ENCODE peak calls at places on chromosome 20, in four cellular contexts. One of them, this sample, is unnamed.
A peak's percentile ranks its signal among the peaks of the same experiment; 100 is the strongest.

GRCh38 chr20:51985013-51985415 is 182.7 kb upstream of the SALL4 start:
- DNase-seq in BJ: peak; percentile 99
- DNase-seq in fibroblast of mammary gland: peak; percentile 96
- DNase-seq in cardiac fibroblast: peak; percentile 97
- DNase-seq in this sample: peak; percentile 90

GRCh38 chr20:53599378-53599777 is 5.7 kb upstream of the ZNF217 start:
- DNase-seq in BJ: no peak
- DNase-seq in fibroblast of mammary gland: no peak
- DNase-seq in cardiac fibroblast: no peak
- DNase-seq in this sample: no peak

GRCh38 chr20:52105573-52106422 is 85.8 kb downstream of the ZFP64 start:
- DNase-seq in BJ: no peak
- DNase-seq in fibroblast of mammary gland: peak; percentile 49
- DNase-seq in cardiac fibroblast: peak; percentile 27
- DNase-seq in this sample: peak; percentile 38

GRCh38 chr20:47031821-47032220 is 137.2 kb downstream of the EYA2 start:
- DNase-seq in BJ: no peak
- DNase-seq in fibroblast of mammary gland: no peak
- DNase-seq in cardiac fibroblast: no peak
- DNase-seq in this sample: no peak

GRCh38 chr20:819680-820327 is 13.7 kb upstream of the FAM110A start:
- DNase-seq in BJ: no peak
- DNase-seq in fibroblast of mammary gland: no peak
- DNase-seq in cardiac fibroblast: no peak
- DNase-seq in this sample: no peak

GRCh38 chr20:40230486-40230885 is 458.6 kb downstream of the MAFB start:
- DNase-seq in BJ: no peak
- DNase-seq in fibroblast of mammary gland: no peak
- DNase-seq in cardiac fibroblast: no peak
- DNase-seq in this sample: no peak

GRCh38 chr20:57130160-57130772 is 136.2 kb downstream of the BMP7 start:
- DNase-seq in BJ: no peak
- DNase-seq in fibroblast of mammary gland: no peak
- DNase-seq in cardiac fibroblast: no peak
- DNase-seq in this sample: no peak

GRCh38 chr20:47347661-47348462 is 8.6 kb downstream of the ZMYND8 start:
- DNase-seq in BJ: no peak
- DNase-seq in fibroblast of mammary gland: no peak
- DNase-seq in cardiac fibroblast: no peak
- DNase-seq in this sample: no peak

GRCh38 chr20:47205577-47206123 is 150.8 kb downstream of the ZMYND8 start:
- DNase-seq in BJ: no peak
- DNase-seq in fibroblast of mammary gland: peak; percentile 86
- DNase-seq in cardiac fibroblast: peak; percentile 90
- DNase-seq in this sample: peak; percentile 93

GRCh38 chr20:61896058-61896961 is 169.4 kb downstream of the TAF4 start:
- DNase-seq in BJ: no peak
- DNase-seq in fibroblast of mammary gland: peak; percentile 37
- DNase-seq in cardiac fibroblast: peak; percentile 43
- DNase-seq in this sample: peak; percentile 71

GRCh38 chr20:420721-421574 is 12.8 kb downstream of the RBCK1 start:
- DNase-seq in BJ: no peak
- DNase-seq in fibroblast of mammary gland: no peak
- DNase-seq in cardiac fibroblast: no peak
- DNase-seq in this sample: no peak

GRCh38 chr20:21396045-21396893 is 1.1 kb downstream of the NKX2-4 start:
- DNase-seq in BJ: no peak
- DNase-seq in fibroblast of mammary gland: no peak
- DNase-seq in cardiac fibroblast: no peak
- DNase-seq in this sample: no peak

GRCh38 chr20:10060223-10060622 is 25.4 kb downstream of the ANKEF1 start:
- DNase-seq in BJ: no peak
- DNase-seq in fibroblast of mammary gland: no peak
- DNase-seq in cardiac fibroblast: no peak
- DNase-seq in this sample: no peak

GRCh38 chr20:43138061-43138860 is 51.4 kb downstream of the PTPRT start:
- DNase-seq in BJ: no peak
- DNase-seq in fibroblast of mammary gland: no peak
- DNase-seq in cardiac fibroblast: no peak
- DNase-seq in this sample: no peak

GRCh38 chr20:7712661-7713060 is 227.6 kb downstream of the HAO1 start:
- DNase-seq in BJ: no peak
- DNase-seq in fibroblast of mammary gland: no peak
- DNase-seq in cardiac fibroblast: no peak
- DNase-seq in this sample: no peak

GRCh38 chr20:24492698-24493097 is 23.3 kb downstream of the SYNDIG1 start:
- DNase-seq in BJ: no peak
- DNase-seq in fibroblast of mammary gland: no peak
- DNase-seq in cardiac fibroblast: no peak
- DNase-seq in this sample: no peak

GRCh38 chr20:47727170-47727880 is 58.0 kb downstream of the SULF2 start:
- DNase-seq in BJ: no peak
- DNase-seq in fibroblast of mammary gland: no peak
- DNase-seq in cardiac fibroblast: no peak
- DNase-seq in this sample: no peak

GRCh38 chr20:41275181-41275793 is 42.2 kb downstream of the ZHX3 start:
- DNase-seq in BJ: no peak
- DNase-seq in fibroblast of mammary gland: peak; percentile 81
- DNase-seq in cardiac fibroblast: no peak
- DNase-seq in this sample: peak; percentile 87

GRCh38 chr20:23753194-23753548 is 2.4 kb upstream of the CST1 start:
- DNase-seq in BJ: no peak
- DNase-seq in fibroblast of mammary gland: no peak
- DNase-seq in cardiac fibroblast: no peak
- DNase-seq in this sample: no peak

GRCh38 chr20:5806457-5807263 is 56.5 kb downstream of the SHLD1 start:
- DNase-seq in BJ: no peak
- DNase-seq in fibroblast of mammary gland: peak; percentile 15
- DNase-seq in cardiac fibroblast: no peak
- DNase-seq in this sample: no peak

GRCh38 chr20:47273591-47274235 is 82.8 kb downstream of the ZMYND8 start:
- DNase-seq in BJ: no peak
- DNase-seq in fibroblast of mammary gland: peak; percentile 38
- DNase-seq in cardiac fibroblast: peak; percentile 52
- DNase-seq in this sample: no peak

GRCh38 chr20:51393566-51393965 is 149.0 kb downstream of the NFATC2 start:
- DNase-seq in BJ: no peak
- DNase-seq in fibroblast of mammary gland: no peak
- DNase-seq in cardiac fibroblast: no peak
- DNase-seq in this sample: no peak

DNA sequence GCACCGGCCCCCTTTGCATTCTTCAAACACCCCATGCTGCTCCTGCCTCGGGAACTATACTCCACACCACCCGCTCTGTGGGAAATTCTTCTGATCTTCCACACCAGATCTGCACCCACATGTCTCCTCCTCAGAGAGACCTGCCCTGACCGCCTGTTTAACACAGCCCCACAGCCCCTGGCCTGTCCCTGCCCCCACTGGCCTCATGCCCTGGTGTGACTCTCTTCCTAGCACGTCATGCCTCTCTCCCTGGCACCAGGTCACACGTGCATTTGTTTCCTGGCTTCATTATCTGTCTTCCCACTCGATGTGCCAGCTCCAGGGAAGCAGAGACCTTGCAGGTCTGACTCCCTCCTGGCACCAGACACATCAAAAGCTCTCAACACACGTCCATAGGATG is 79.6 kb downstream of the ANKRD60 start:
- DNase-seq in BJ: no peak
- DNase-seq in fibroblast of mammary gland: no peak
- DNase-seq in cardiac fibroblast: no peak
- DNase-seq in this sample: no peak
- H3K4me3 ChIP-seq in BJ: no peak overlapping the region
- H3K4me3 ChIP-seq in fibroblast of mammary gland: no peak overlapping the region
- H3K4me3 ChIP-seq in cardiac fibroblast: no peak overlapping the region
- H3K4me3 ChIP-seq in this sample: no peak overlapping the region

DNA sequence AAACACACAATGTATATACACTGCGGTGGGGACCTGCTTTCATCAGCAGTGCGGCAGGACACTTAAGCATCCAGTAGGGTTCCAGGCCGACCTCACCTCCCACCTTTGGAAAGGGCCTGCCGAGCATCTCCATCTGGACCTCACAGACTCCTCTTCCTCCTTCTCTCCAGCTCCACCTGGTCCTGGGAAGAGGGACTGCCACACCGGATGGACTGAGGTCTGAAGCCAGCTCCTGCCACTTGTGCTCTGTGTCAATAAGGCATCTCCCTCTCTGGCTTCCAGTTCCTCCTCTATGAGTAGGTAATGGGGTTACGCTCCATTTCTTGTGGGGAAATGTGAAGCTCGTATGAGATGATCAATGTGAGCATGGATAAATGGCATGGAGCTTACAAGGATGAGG is 19.1 kb upstream of the NNAT start:
- DNase-seq in BJ: no peak
- DNase-seq in fibroblast of mammary gland: no peak
- DNase-seq in cardiac fibroblast: no peak
- DNase-seq in this sample: no peak
- TF ChIP-seq CTCF in BJ: no peak
- TF ChIP-seq CTCF in fibroblast of mammary gland: no peak
- TF ChIP-seq CTCF in cardiac fibroblast: no peak
- TF ChIP-seq CTCF in this sample: no peak

DNA sequence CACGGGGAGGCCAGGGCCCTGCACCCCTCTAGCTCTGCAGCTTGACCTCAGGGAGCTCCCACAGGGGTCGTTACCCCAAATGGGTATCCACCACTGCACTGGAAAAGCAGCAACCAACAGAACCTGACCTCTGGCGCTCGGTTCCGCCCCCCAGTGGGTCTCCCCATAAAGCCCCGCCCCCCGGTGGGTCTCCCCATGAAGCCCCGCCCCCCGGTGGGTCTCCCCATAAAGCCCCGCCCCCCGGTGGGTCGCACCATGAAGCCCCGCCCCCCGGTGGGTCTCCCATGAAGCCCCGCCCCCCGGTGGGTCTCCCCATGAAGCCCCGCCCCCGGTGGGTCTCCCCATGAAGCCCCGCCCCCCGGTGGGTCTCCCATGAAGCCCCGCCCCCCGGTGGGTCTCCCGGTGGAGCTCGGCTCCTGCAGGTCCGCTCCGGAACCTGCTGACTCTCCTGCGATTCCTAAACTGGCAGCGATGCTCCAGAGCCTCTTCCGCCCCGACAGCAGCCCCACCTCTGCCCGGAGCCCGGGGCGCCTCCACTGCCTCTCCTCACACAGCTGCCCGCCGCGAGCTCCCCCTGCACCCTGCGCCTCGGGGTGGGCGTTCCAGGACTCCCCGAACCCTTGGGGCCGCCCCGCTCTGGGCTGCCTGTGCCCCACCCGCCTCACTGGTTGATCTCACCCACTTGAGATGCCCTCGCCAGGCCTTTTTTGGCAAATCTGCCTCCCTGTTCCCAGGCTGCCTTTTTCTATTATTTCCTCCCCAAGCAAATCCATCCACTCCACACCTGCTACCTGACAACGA is 12.1 kb downstream of the SLC2A4RG start:
- DNase-seq in BJ: no peak
- DNase-seq in fibroblast of mammary gland: no peak
- DNase-seq in cardiac fibroblast: no peak
- DNase-seq in this sample: no peak
- H3K4me3 ChIP-seq in BJ: no peak overlapping the region
- H3K4me3 ChIP-seq in fibroblast of mammary gland: no peak overlapping the region
- H3K4me3 ChIP-seq in cardiac fibroblast: no peak overlapping the region
- H3K4me3 ChIP-seq in this sample: no peak overlapping the region

DNA sequence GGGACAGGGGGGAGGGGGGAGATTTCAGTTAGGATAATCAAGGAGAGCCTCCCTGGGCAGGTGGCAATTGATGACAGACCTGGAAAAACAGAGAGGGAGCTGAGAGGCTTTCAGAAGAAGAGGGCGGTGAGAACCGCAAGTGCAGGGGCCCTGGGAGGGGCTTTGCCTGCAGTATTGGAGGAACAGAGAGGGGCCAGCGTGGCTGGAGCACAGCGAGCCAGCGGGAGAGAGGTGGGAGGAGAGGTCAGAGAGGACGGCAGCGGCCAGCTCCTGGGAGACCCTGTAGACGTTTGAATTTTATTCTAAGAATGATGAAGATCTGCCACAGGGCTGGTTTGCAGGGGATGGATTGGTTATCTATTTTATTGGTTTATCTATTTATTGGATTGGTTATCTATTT is 34.5 kb upstream of the NOL4L start:
- DNase-seq in BJ: no peak
- DNase-seq in fibroblast of mammary gland: no peak
- DNase-seq in cardiac fibroblast: no peak
- DNase-seq in this sample: no peak
- TF ChIP-seq CTCF in BJ: no peak
- TF ChIP-seq CTCF in fibroblast of mammary gland: no peak
- TF ChIP-seq CTCF in cardiac fibroblast: no peak
- TF ChIP-seq CTCF in this sample: no peak

GRCh38 chr20:50339196-50339901 is 148.7 kb downstream of the CEBPB start:
- DNase-seq in BJ: peak; percentile 26
- DNase-seq in fibroblast of mammary gland: peak; percentile 64
- DNase-seq in cardiac fibroblast: peak; percentile 62
- DNase-seq in this sample: peak; percentile 63
- H3K4me3 ChIP-seq in BJ: no peak overlapping the region
- H3K4me3 ChIP-seq in fibroblast of mammary gland: no peak overlapping the region
- H3K4me3 ChIP-seq in cardiac fibroblast: no peak overlapping the region
- H3K4me3 ChIP-seq in this sample: peak overlapping the region; percentile 19

GRCh38 chr20:44610313-44610965 is 28.1 kb downstream of the PKIG start:
- DNase-seq in BJ: no peak
- DNase-seq in fibroblast of mammary gland: no peak
- DNase-seq in cardiac fibroblast: no peak
- DNase-seq in this sample: no peak
- TF ChIP-seq CTCF in BJ: no peak
- TF ChIP-seq CTCF in fibroblast of mammary gland: no peak
- TF ChIP-seq CTCF in cardiac fibroblast: no peak
- TF ChIP-seq CTCF in this sample: no peak

GRCh38 chr20:2509794-2510193 is 1.1 kb upstream of the ZNF343 start:
- DNase-seq in BJ: no peak
- DNase-seq in fibroblast of mammary gland: no peak
- DNase-seq in cardiac fibroblast: no peak
- DNase-seq in this sample: no peak
- H3K4me3 ChIP-seq in BJ: no peak overlapping the region
- H3K4me3 ChIP-seq in fibroblast of mammary gland: peak overlapping the region; percentile 94
- H3K4me3 ChIP-seq in cardiac fibroblast: no peak overlapping the region
- H3K4me3 ChIP-seq in this sample: peak overlapping the region; percentile 97

GRCh38 chr20:35603695-35604443 is 11.8 kb upstream of the SPAG4 start:
- DNase-seq in BJ: no peak
- DNase-seq in fibroblast of mammary gland: no peak
- DNase-seq in cardiac fibroblast: no peak
- DNase-seq in this sample: no peak
- TF ChIP-seq CTCF in BJ: no peak
- TF ChIP-seq CTCF in fibroblast of mammary gland: no peak
- TF ChIP-seq CTCF in cardiac fibroblast: no peak
- TF ChIP-seq CTCF in this sample: no peak